ENCODE peak calls at places on chromosomes 7 and 10, in five cellular contexts. F is effector CD4-positive, alpha-beta T cell; H is mammary epithelial cell; M is tibial artery; N is NCI-H2029. U is an unnamed sample.
A peak's percentile ranks its signal among the peaks of the same experiment; 100 is the strongest.

GRCh38 chr10:4196948-4197390 is 412.0 kb upstream of the KLF6 start:
- DNase-seq in M (no peak), H (no peak), F (no peak), N (no peak), U (no peak)

GRCh38 chr7:21911341-21911875 is 34.3 kb downstream of the CDCA7L start:
- DNase-seq in M (no peak), F (no peak), H (no peak), N (no peak), U (no peak)

GRCh38 chr10:4984971-4985594 is 18.6 kb downstream of the AKR1C2 start:
- DNase-seq in N (no peak), M (no peak), H (no peak), F (no peak), U (no peak)

GRCh38 chr7:148793590-148793989 is 90.5 kb downstream of the EZH2 start:
- DNase-seq in M (no peak), N (no peak), H (no peak), F (no peak), U (no peak)

GRCh38 chr10:86313621-86314041 is 53.0 kb downstream of the GRID1 start:
- DNase-seq in H (no peak), F (no peak), N (no peak), M (peak; percentile 55), U (no peak)

GRCh38 chr7:136958016-136958415 is 89.6 kb downstream of the CHRM2 start:
- DNase-seq in M (no peak), F (no peak), H (no peak), N (no peak), U (no peak)

GRCh38 chr7:83996879-83997278 is 197.7 kb downstream of the SEMA3A start:
- DNase-seq in M (no peak), F (no peak), N (no peak), H (peak; percentile 58), U (no peak)

GRCh38 chr10:132131581-132132250 is 55.0 kb upstream of the DPYSL4 start:
- DNase-seq in F (no peak), H (no peak), M (peak; percentile 32), N (no peak), U (no peak)

GRCh38 chr7:116591202-116592040 is 66.6 kb downstream of the CAV1 start:
- DNase-seq in H (peak; percentile 36), M (no peak), N (peak; percentile 5), F (no peak), U (no peak)

GRCh38 chr10:25388862-25389206 is 214.0 kb downstream of the GPR158 start:
- DNase-seq in M (no peak), N (no peak), F (no peak), H (no peak), U (no peak)

U was measured in GDM1.